ENCODE peak calls at places on chromosomes 13 and 19, in ten cellular contexts. One of them, this sample, is unnamed.
A peak's percentile ranks its signal among the peaks of the same experiment; 100 is the strongest.

GRCh38 chr13:85313761-85314503 is 485.3 kb downstream of the SLITRK6 start:
- DNase-seq in stimulated activated CD8-positive, alpha-beta memory T cell treated with anti-CD3 and anti-CD28 coated beads, Interleukin-2, amount 100 ng/mL, for 48 hours: no peak
- DNase-seq in RCC 7860: no peak
- DNase-seq in T-helper 9 cell: no peak
- DNase-seq in GM12865: no peak
- DNase-seq in HL-60: no peak
- DNase-seq in islet precursor cell: peak; percentile 98
- DNase-seq in HAP-1: peak; percentile 15
- DNase-seq in esophagus squamous epithelium: no peak
- DNase-seq in NCI-H1436: no peak
- DNase-seq in this sample: peak; percentile 29

GRCh38 chr19:17097593-17098126 is 22.1 kb downstream of the MYO9B start:
- DNase-seq in esophagus squamous epithelium: no peak
- DNase-seq in HAP-1: peak; percentile 24
- DNase-seq in NCI-H1436: no peak
- DNase-seq in GM12865: no peak
- DNase-seq in stimulated activated CD8-positive, alpha-beta memory T cell treated with anti-CD3 and anti-CD28 coated beads, Interleukin-2, amount 100 ng/mL, for 48 hours: no peak
- DNase-seq in islet precursor cell: peak; percentile 90
- DNase-seq in T-helper 9 cell: no peak
- DNase-seq in RCC 7860: peak; percentile 53
- DNase-seq in HL-60: no peak
- DNase-seq in this sample: no peak

GRCh38 chr19:12933287-12934072 is at the start of gene FARSA:
- DNase-seq in esophagus squamous epithelium: peak; percentile 58
- DNase-seq in HAP-1: peak; percentile 94
- DNase-seq in RCC 7860: peak; percentile 77
- DNase-seq in stimulated activated CD8-positive, alpha-beta memory T cell treated with anti-CD3 and anti-CD28 coated beads, Interleukin-2, amount 100 ng/mL, for 48 hours: peak; percentile 82
- DNase-seq in T-helper 9 cell: peak; percentile 83
- DNase-seq in HL-60: peak; percentile 93
- DNase-seq in islet precursor cell: peak; percentile 97
- DNase-seq in GM12865: peak; percentile 96
- DNase-seq in NCI-H1436: peak; percentile 87
- DNase-seq in this sample: peak; percentile 63

GRCh38 chr19:6272411-6272791 is 7.4 kb downstream of the MLLT1 start:
- DNase-seq in islet precursor cell: no peak
- DNase-seq in RCC 7860: no peak
- DNase-seq in stimulated activated CD8-positive, alpha-beta memory T cell treated with anti-CD3 and anti-CD28 coated beads, Interleukin-2, amount 100 ng/mL, for 48 hours: no peak
- DNase-seq in HAP-1: no peak
- DNase-seq in esophagus squamous epithelium: no peak
- DNase-seq in HL-60: no peak
- DNase-seq in GM12865: no peak
- DNase-seq in NCI-H1436: no peak
- DNase-seq in T-helper 9 cell: no peak
- DNase-seq in this sample: no peak

GRCh38 chr19:42149447-42150202 is 17.4 kb upstream of the POU2F2 start:
- DNase-seq in NCI-H1436: no peak
- DNase-seq in esophagus squamous epithelium: no peak
- DNase-seq in stimulated activated CD8-positive, alpha-beta memory T cell treated with anti-CD3 and anti-CD28 coated beads, Interleukin-2, amount 100 ng/mL, for 48 hours: no peak
- DNase-seq in GM12865: no peak
- DNase-seq in HAP-1: no peak
- DNase-seq in HL-60: no peak
- DNase-seq in islet precursor cell: no peak
- DNase-seq in RCC 7860: no peak
- DNase-seq in T-helper 9 cell: no peak
- DNase-seq in this sample: no peak

GRCh38 chr13:73141292-73141771 is 82.5 kb downstream of the KLF5 start:
- DNase-seq in RCC 7860: no peak
- DNase-seq in islet precursor cell: no peak
- DNase-seq in HL-60: no peak
- DNase-seq in T-helper 9 cell: no peak
- DNase-seq in GM12865: no peak
- DNase-seq in esophagus squamous epithelium: no peak
- DNase-seq in HAP-1: peak; percentile 47
- DNase-seq in NCI-H1436: peak; percentile 11
- DNase-seq in stimulated activated CD8-positive, alpha-beta memory T cell treated with anti-CD3 and anti-CD28 coated beads, Interleukin-2, amount 100 ng/mL, for 48 hours: no peak
- DNase-seq in this sample: no peak

GRCh38 chr13:52195052-52195837 is 35.8 kb upstream of the NEK3 start:
- DNase-seq in T-helper 9 cell: peak; percentile 17
- DNase-seq in stimulated activated CD8-positive, alpha-beta memory T cell treated with anti-CD3 and anti-CD28 coated beads, Interleukin-2, amount 100 ng/mL, for 48 hours: peak; percentile 51
- DNase-seq in GM12865: peak; percentile 85
- DNase-seq in esophagus squamous epithelium: peak; percentile 44
- DNase-seq in HL-60: peak; percentile 57
- DNase-seq in islet precursor cell: peak; percentile 77
- DNase-seq in NCI-H1436: no peak
- DNase-seq in RCC 7860: no peak
- DNase-seq in HAP-1: no peak
- DNase-seq in this sample: peak; percentile 53

GRCh38 chr19:35015576-35016351 is 14.5 kb upstream of the SCN1B start:
- DNase-seq in NCI-H1436: no peak
- DNase-seq in HL-60: no peak
- DNase-seq in HAP-1: no peak
- DNase-seq in esophagus squamous epithelium: no peak
- DNase-seq in islet precursor cell: peak; percentile 47
- DNase-seq in RCC 7860: no peak
- DNase-seq in stimulated activated CD8-positive, alpha-beta memory T cell treated with anti-CD3 and anti-CD28 coated beads, Interleukin-2, amount 100 ng/mL, for 48 hours: no peak
- DNase-seq in GM12865: no peak
- DNase-seq in T-helper 9 cell: no peak
- DNase-seq in this sample: no peak

GRCh38 chr19:50239916-50240585 is 36.6 kb downstream of the MYH14 start:
- DNase-seq in esophagus squamous epithelium: no peak
- DNase-seq in RCC 7860: no peak
- DNase-seq in T-helper 9 cell: no peak
- DNase-seq in islet precursor cell: no peak
- DNase-seq in stimulated activated CD8-positive, alpha-beta memory T cell treated with anti-CD3 and anti-CD28 coated beads, Interleukin-2, amount 100 ng/mL, for 48 hours: no peak
- DNase-seq in GM12865: no peak
- DNase-seq in HAP-1: no peak
- DNase-seq in HL-60: no peak
- DNase-seq in NCI-H1436: no peak
- DNase-seq in this sample: no peak

GRCh38 chr19:15075801-15076200 is 6.2 kb upstream of the OR1I1 start:
- DNase-seq in GM12865: no peak
- DNase-seq in NCI-H1436: no peak
- DNase-seq in islet precursor cell: no peak
- DNase-seq in stimulated activated CD8-positive, alpha-beta memory T cell treated with anti-CD3 and anti-CD28 coated beads, Interleukin-2, amount 100 ng/mL, for 48 hours: no peak
- DNase-seq in T-helper 9 cell: no peak
- DNase-seq in HL-60: no peak
- DNase-seq in RCC 7860: no peak
- DNase-seq in HAP-1: no peak
- DNase-seq in esophagus squamous epithelium: no peak
- DNase-seq in this sample: no peak

GRCh38 chr13:24271611-24272451 is 37.5 kb upstream of the C1QTNF9 start:
- DNase-seq in HL-60: peak; percentile 34
- DNase-seq in T-helper 9 cell: peak; percentile 52
- DNase-seq in stimulated activated CD8-positive, alpha-beta memory T cell treated with anti-CD3 and anti-CD28 coated beads, Interleukin-2, amount 100 ng/mL, for 48 hours: no peak
- DNase-seq in RCC 7860: peak; percentile 9
- DNase-seq in GM12865: peak; percentile 87
- DNase-seq in NCI-H1436: no peak
- DNase-seq in HAP-1: peak; percentile 64
- DNase-seq in esophagus squamous epithelium: no peak
- DNase-seq in islet precursor cell: peak; percentile 90
- DNase-seq in this sample: no peak

GRCh38 chr19:5507056-5507624 is 51.9 kb downstream of the ZNRF4 start:
- DNase-seq in esophagus squamous epithelium: no peak
- DNase-seq in HAP-1: no peak
- DNase-seq in stimulated activated CD8-positive, alpha-beta memory T cell treated with anti-CD3 and anti-CD28 coated beads, Interleukin-2, amount 100 ng/mL, for 48 hours: no peak
- DNase-seq in NCI-H1436: no peak
- DNase-seq in GM12865: no peak
- DNase-seq in T-helper 9 cell: no peak
- DNase-seq in RCC 7860: no peak
- DNase-seq in islet precursor cell: no peak
- DNase-seq in HL-60: no peak
- DNase-seq in this sample: no peak

GRCh38 chr13:42405665-42406390 is 133.9 kb downstream of the AKAP11 start:
- DNase-seq in NCI-H1436: no peak
- DNase-seq in HAP-1: no peak
- DNase-seq in GM12865: peak; percentile 96
- DNase-seq in stimulated activated CD8-positive, alpha-beta memory T cell treated with anti-CD3 and anti-CD28 coated beads, Interleukin-2, amount 100 ng/mL, for 48 hours: peak; percentile 43
- DNase-seq in T-helper 9 cell: no peak
- DNase-seq in RCC 7860: peak; percentile 75
- DNase-seq in esophagus squamous epithelium: no peak
- DNase-seq in islet precursor cell: no peak
- DNase-seq in HL-60: no peak
- DNase-seq in this sample: no peak

GRCh38 chr13:54210397-54211050 is 1181.9 kb downstream of the OLFM4 start:
- DNase-seq in stimulated activated CD8-positive, alpha-beta memory T cell treated with anti-CD3 and anti-CD28 coated beads, Interleukin-2, amount 100 ng/mL, for 48 hours: no peak
- DNase-seq in HAP-1: no peak
- DNase-seq in RCC 7860: no peak
- DNase-seq in T-helper 9 cell: no peak
- DNase-seq in esophagus squamous epithelium: no peak
- DNase-seq in islet precursor cell: peak; percentile 90
- DNase-seq in GM12865: no peak
- DNase-seq in NCI-H1436: no peak
- DNase-seq in HL-60: no peak
- DNase-seq in this sample: peak; percentile 53

GRCh38 chr13:113122571-113123225 is at the start of gene F10:
- DNase-seq in islet precursor cell: peak; percentile 93
- DNase-seq in GM12865: no peak
- DNase-seq in stimulated activated CD8-positive, alpha-beta memory T cell treated with anti-CD3 and anti-CD28 coated beads, Interleukin-2, amount 100 ng/mL, for 48 hours: no peak
- DNase-seq in RCC 7860: no peak
- DNase-seq in T-helper 9 cell: no peak
- DNase-seq in HAP-1: no peak
- DNase-seq in HL-60: no peak
- DNase-seq in NCI-H1436: no peak
- DNase-seq in esophagus squamous epithelium: no peak
- DNase-seq in this sample: no peak

GRCh38 chr19:33110201-33110910 is 21.6 kb upstream of the WDR88 start:
- DNase-seq in T-helper 9 cell: no peak
- DNase-seq in GM12865: no peak
- DNase-seq in NCI-H1436: no peak
- DNase-seq in HAP-1: no peak
- DNase-seq in islet precursor cell: no peak
- DNase-seq in stimulated activated CD8-positive, alpha-beta memory T cell treated with anti-CD3 and anti-CD28 coated beads, Interleukin-2, amount 100 ng/mL, for 48 hours: no peak
- DNase-seq in RCC 7860: no peak
- DNase-seq in esophagus squamous epithelium: no peak
- DNase-seq in HL-60: no peak
- DNase-seq in this sample: peak; percentile 70

GRCh38 chr19:45705115-45705514 is 12.6 kb downstream of the QPCTL start:
- DNase-seq in stimulated activated CD8-positive, alpha-beta memory T cell treated with anti-CD3 and anti-CD28 coated beads, Interleukin-2, amount 100 ng/mL, for 48 hours: no peak
- DNase-seq in RCC 7860: no peak
- DNase-seq in HAP-1: no peak
- DNase-seq in T-helper 9 cell: no peak
- DNase-seq in NCI-H1436: no peak
- DNase-seq in GM12865: no peak
- DNase-seq in esophagus squamous epithelium: no peak
- DNase-seq in islet precursor cell: no peak
- DNase-seq in HL-60: no peak
- DNase-seq in this sample: no peak

GRCh38 chr19:20923077-20923871 is at the start of gene ZNF85:
- DNase-seq in T-helper 9 cell: peak; percentile 80
- DNase-seq in islet precursor cell: peak; percentile 97
- DNase-seq in GM12865: peak; percentile 96
- DNase-seq in esophagus squamous epithelium: peak; percentile 40
- DNase-seq in HL-60: peak; percentile 66
- DNase-seq in stimulated activated CD8-positive, alpha-beta memory T cell treated with anti-CD3 and anti-CD28 coated beads, Interleukin-2, amount 100 ng/mL, for 48 hours: peak; percentile 70
- DNase-seq in NCI-H1436: peak; percentile 89
- DNase-seq in HAP-1: no peak
- DNase-seq in RCC 7860: peak; percentile 80
- DNase-seq in this sample: peak; percentile 67

GRCh38 chr13:106599875-106600797 is 32.2 kb upstream of the ARGLU1 start:
- DNase-seq in HL-60: no peak
- DNase-seq in esophagus squamous epithelium: no peak
- DNase-seq in stimulated activated CD8-positive, alpha-beta memory T cell treated with anti-CD3 and anti-CD28 coated beads, Interleukin-2, amount 100 ng/mL, for 48 hours: no peak
- DNase-seq in NCI-H1436: no peak
- DNase-seq in HAP-1: no peak
- DNase-seq in T-helper 9 cell: no peak
- DNase-seq in RCC 7860: no peak
- DNase-seq in GM12865: no peak
- DNase-seq in islet precursor cell: no peak
- DNase-seq in this sample: no peak

GRCh38 chr13:33204130-33204927 is 81.2 kb downstream of the STARD13 start:
- DNase-seq in HL-60: no peak
- DNase-seq in HAP-1: no peak
- DNase-seq in RCC 7860: no peak
- DNase-seq in T-helper 9 cell: no peak
- DNase-seq in esophagus squamous epithelium: no peak
- DNase-seq in stimulated activated CD8-positive, alpha-beta memory T cell treated with anti-CD3 and anti-CD28 coated beads, Interleukin-2, amount 100 ng/mL, for 48 hours: no peak
- DNase-seq in islet precursor cell: no peak
- DNase-seq in GM12865: peak; percentile 67
- DNase-seq in NCI-H1436: no peak
- DNase-seq in this sample: no peak

GRCh38 chr19:9989504-9989903 is 20.8 kb downstream of the COL5A3 start:
- DNase-seq in islet precursor cell: no peak
- DNase-seq in HL-60: no peak
- DNase-seq in T-helper 9 cell: no peak
- DNase-seq in HAP-1: no peak
- DNase-seq in GM12865: no peak
- DNase-seq in esophagus squamous epithelium: no peak
- DNase-seq in NCI-H1436: no peak
- DNase-seq in stimulated activated CD8-positive, alpha-beta memory T cell treated with anti-CD3 and anti-CD28 coated beads, Interleukin-2, amount 100 ng/mL, for 48 hours: no peak
- DNase-seq in RCC 7860: no peak
- DNase-seq in this sample: no peak

GRCh38 chr13:23993439-23993980 is 96.2 kb upstream of the C1QTNF9B start:
- DNase-seq in stimulated activated CD8-positive, alpha-beta memory T cell treated with anti-CD3 and anti-CD28 coated beads, Interleukin-2, amount 100 ng/mL, for 48 hours: no peak
- DNase-seq in HAP-1: no peak
- DNase-seq in T-helper 9 cell: no peak
- DNase-seq in esophagus squamous epithelium: no peak
- DNase-seq in GM12865: peak; percentile 29
- DNase-seq in HL-60: no peak
- DNase-seq in islet precursor cell: no peak
- DNase-seq in RCC 7860: no peak
- DNase-seq in NCI-H1436: no peak
- DNase-seq in this sample: no peak

GRCh38 chr19:10896851-10897526 is 25.6 kb downstream of the CARM1 start:
- DNase-seq in RCC 7860: no peak
- DNase-seq in T-helper 9 cell: no peak
- DNase-seq in GM12865: no peak
- DNase-seq in HAP-1: no peak
- DNase-seq in esophagus squamous epithelium: no peak
- DNase-seq in stimulated activated CD8-positive, alpha-beta memory T cell treated with anti-CD3 and anti-CD28 coated beads, Interleukin-2, amount 100 ng/mL, for 48 hours: no peak
- DNase-seq in HL-60: peak; percentile 75
- DNase-seq in islet precursor cell: peak; percentile 46
- DNase-seq in NCI-H1436: peak; percentile 34
- DNase-seq in this sample: no peak

GRCh38 chr13:45521292-45521691 is 56.6 kb downstream of the COG3 start:
- DNase-seq in RCC 7860: no peak
- DNase-seq in HL-60: no peak
- DNase-seq in islet precursor cell: peak; percentile 70
- DNase-seq in GM12865: no peak
- DNase-seq in esophagus squamous epithelium: no peak
- DNase-seq in NCI-H1436: no peak
- DNase-seq in HAP-1: no peak
- DNase-seq in stimulated activated CD8-positive, alpha-beta memory T cell treated with anti-CD3 and anti-CD28 coated beads, Interleukin-2, amount 100 ng/mL, for 48 hours: no peak
- DNase-seq in T-helper 9 cell: no peak
- DNase-seq in this sample: no peak

GRCh38 chr13:79528759-79529191 is 47.8 kb downstream of the NDFIP2 start:
- DNase-seq in RCC 7860: no peak
- DNase-seq in T-helper 9 cell: no peak
- DNase-seq in GM12865: no peak
- DNase-seq in NCI-H1436: no peak
- DNase-seq in stimulated activated CD8-positive, alpha-beta memory T cell treated with anti-CD3 and anti-CD28 coated beads, Interleukin-2, amount 100 ng/mL, for 48 hours: no peak
- DNase-seq in HAP-1: no peak
- DNase-seq in HL-60: no peak
- DNase-seq in islet precursor cell: no peak
- DNase-seq in esophagus squamous epithelium: no peak
- DNase-seq in this sample: no peak

GRCh38 chr19:7685546-7686445 is 5.2 kb downstream of the TRAPPC5 start:
- DNase-seq in HAP-1: peak; percentile 39
- DNase-seq in GM12865: no peak
- DNase-seq in esophagus squamous epithelium: no peak
- DNase-seq in stimulated activated CD8-positive, alpha-beta memory T cell treated with anti-CD3 and anti-CD28 coated beads, Interleukin-2, amount 100 ng/mL, for 48 hours: no peak
- DNase-seq in RCC 7860: no peak
- DNase-seq in T-helper 9 cell: no peak
- DNase-seq in NCI-H1436: no peak
- DNase-seq in islet precursor cell: peak; percentile 72
- DNase-seq in HL-60: no peak
- DNase-seq in this sample: no peak

GRCh38 chr13:35979378-35979911 is 151.7 kb downstream of the DCLK1 start:
- DNase-seq in esophagus squamous epithelium: peak; percentile 9
- DNase-seq in HL-60: no peak
- DNase-seq in NCI-H1436: no peak
- DNase-seq in HAP-1: no peak
- DNase-seq in islet precursor cell: peak; percentile 54
- DNase-seq in GM12865: no peak
- DNase-seq in stimulated activated CD8-positive, alpha-beta memory T cell treated with anti-CD3 and anti-CD28 coated beads, Interleukin-2, amount 100 ng/mL, for 48 hours: no peak
- DNase-seq in T-helper 9 cell: no peak
- DNase-seq in RCC 7860: peak; percentile 57
- DNase-seq in this sample: no peak

GRCh38 chr13:39451301-39451700 is 151.7 kb downstream of the LHFPL6 start:
- DNase-seq in stimulated activated CD8-positive, alpha-beta memory T cell treated with anti-CD3 and anti-CD28 coated beads, Interleukin-2, amount 100 ng/mL, for 48 hours: no peak
- DNase-seq in HL-60: peak; percentile 68
- DNase-seq in T-helper 9 cell: no peak
- DNase-seq in GM12865: no peak
- DNase-seq in islet precursor cell: no peak
- DNase-seq in esophagus squamous epithelium: no peak
- DNase-seq in HAP-1: peak; percentile 24
- DNase-seq in RCC 7860: no peak
- DNase-seq in NCI-H1436: peak; percentile 16
- DNase-seq in this sample: no peak

This sample was measured in kidney epithelial cell.